ENCODE peak calls at places on chromosomes 4 and X, in seven cellular contexts. One of them, this sample, is unnamed.

GRCh38 chr4:127579821-127580220 is 52.9 kb upstream of the INTU start:
- DNase-seq in cardiac fibroblast: no peak
- DNase-seq in AG10803: no peak
- DNase-seq in astrocyte of the cerebellum: no peak
- DNase-seq in mucosa of descending colon: no peak
- DNase-seq in fibroblast of pulmonary artery: no peak
- DNase-seq in ascending aorta: no peak
- DNase-seq in this sample: no peak

GRCh38 chr4:186486172-186486571 is 69.2 kb downstream of the MTNR1A start:
- DNase-seq in cardiac fibroblast: peak
- DNase-seq in AG10803: peak
- DNase-seq in astrocyte of the cerebellum: peak
- DNase-seq in mucosa of descending colon: no peak
- DNase-seq in fibroblast of pulmonary artery: no peak
- DNase-seq in ascending aorta: no peak
- DNase-seq in this sample: no peak

GRCh38 chr4:115824630-115825029 is 711.2 kb upstream of the NDST4 start:
- DNase-seq in cardiac fibroblast: no peak
- DNase-seq in AG10803: no peak
- DNase-seq in astrocyte of the cerebellum: no peak
- DNase-seq in mucosa of descending colon: no peak
- DNase-seq in fibroblast of pulmonary artery: no peak
- DNase-seq in ascending aorta: no peak
- DNase-seq in this sample: no peak

GRCh38 chr4:7779194-7779768 is 160.4 kb downstream of the AFAP1 start:
- DNase-seq in cardiac fibroblast: peak
- DNase-seq in AG10803: peak
- DNase-seq in astrocyte of the cerebellum: no peak
- DNase-seq in mucosa of descending colon: no peak
- DNase-seq in fibroblast of pulmonary artery: no peak
- DNase-seq in ascending aorta: no peak
- DNase-seq in this sample: no peak

GRCh38 chr4:10160280-10160856 is 43.8 kb upstream of the WDR1 start:
- DNase-seq in cardiac fibroblast: peak
- DNase-seq in AG10803: peak
- DNase-seq in astrocyte of the cerebellum: no peak
- DNase-seq in mucosa of descending colon: no peak
- DNase-seq in fibroblast of pulmonary artery: peak
- DNase-seq in ascending aorta: no peak
- DNase-seq in this sample: no peak

GRCh38 chr4:73777612-73778011 is 37.2 kb downstream of the CXCL8 start:
- DNase-seq in cardiac fibroblast: peak
- DNase-seq in AG10803: peak
- DNase-seq in astrocyte of the cerebellum: no peak
- DNase-seq in mucosa of descending colon: no peak
- DNase-seq in fibroblast of pulmonary artery: peak
- DNase-seq in ascending aorta: no peak
- DNase-seq in this sample: no peak

GRCh38 chr4:23978031-23978430 is 88.2 kb upstream of the PPARGC1A start:
- DNase-seq in cardiac fibroblast: no peak
- DNase-seq in AG10803: no peak
- DNase-seq in astrocyte of the cerebellum: no peak
- DNase-seq in mucosa of descending colon: no peak
- DNase-seq in fibroblast of pulmonary artery: no peak
- DNase-seq in ascending aorta: no peak
- DNase-seq in this sample: no peak

GRCh38 chr4:2570551-2571222 is 34.2 kb downstream of the FAM193A start:
- DNase-seq in cardiac fibroblast: no peak
- DNase-seq in AG10803: no peak
- DNase-seq in astrocyte of the cerebellum: no peak
- DNase-seq in mucosa of descending colon: no peak
- DNase-seq in fibroblast of pulmonary artery: no peak
- DNase-seq in ascending aorta: no peak
- DNase-seq in this sample: no peak

GRCh38 chrX:45063319-45064095 is 137.2 kb downstream of the DIPK2B start:
- DNase-seq in cardiac fibroblast: no peak
- DNase-seq in AG10803: no peak
- DNase-seq in astrocyte of the cerebellum: peak
- DNase-seq in mucosa of descending colon: no peak
- DNase-seq in fibroblast of pulmonary artery: peak
- DNase-seq in ascending aorta: no peak
- DNase-seq in this sample: no peak

GRCh38 chrX:42536286-42536685 is 241.7 kb downstream of the PPP1R2C start:
- DNase-seq in cardiac fibroblast: no peak
- DNase-seq in AG10803: no peak
- DNase-seq in astrocyte of the cerebellum: no peak
- DNase-seq in mucosa of descending colon: no peak
- DNase-seq in fibroblast of pulmonary artery: no peak
- DNase-seq in ascending aorta: no peak
- DNase-seq in this sample: no peak

GRCh38 chrX:108453841-108454240 is 14.2 kb downstream of the COL4A5 start:
- DNase-seq in cardiac fibroblast: no peak
- DNase-seq in AG10803: no peak
- DNase-seq in astrocyte of the cerebellum: no peak
- DNase-seq in mucosa of descending colon: no peak
- DNase-seq in fibroblast of pulmonary artery: no peak
- DNase-seq in ascending aorta: no peak
- DNase-seq in this sample: no peak

GRCh38 chrX:125810856-125811255 is 355.2 kb downstream of the DCAF12L2 start:
- DNase-seq in cardiac fibroblast: no peak
- DNase-seq in AG10803: no peak
- DNase-seq in astrocyte of the cerebellum: no peak
- DNase-seq in mucosa of descending colon: no peak
- DNase-seq in fibroblast of pulmonary artery: no peak
- DNase-seq in ascending aorta: no peak
- DNase-seq in this sample: no peak

GRCh38 chr4:100633269-100633668 is 115.4 kb upstream of the EMCN start:
- DNase-seq in cardiac fibroblast: no peak
- DNase-seq in AG10803: no peak
- DNase-seq in astrocyte of the cerebellum: no peak
- DNase-seq in mucosa of descending colon: no peak
- DNase-seq in fibroblast of pulmonary artery: no peak
- DNase-seq in ascending aorta: no peak
- DNase-seq in this sample: no peak

GRCh38 chr4:25767877-25768475 is 94.8 kb downstream of the SEL1L3 start:
- DNase-seq in cardiac fibroblast: peak
- DNase-seq in AG10803: peak
- DNase-seq in astrocyte of the cerebellum: peak
- DNase-seq in mucosa of descending colon: no peak
- DNase-seq in fibroblast of pulmonary artery: peak
- DNase-seq in ascending aorta: no peak
- DNase-seq in this sample: no peak

GRCh38 chr4:172785623-172786022 is 383.0 kb upstream of the GALNT7 start:
- DNase-seq in cardiac fibroblast: no peak
- DNase-seq in AG10803: no peak
- DNase-seq in astrocyte of the cerebellum: no peak
- DNase-seq in mucosa of descending colon: no peak
- DNase-seq in fibroblast of pulmonary artery: no peak
- DNase-seq in ascending aorta: no peak
- DNase-seq in this sample: no peak

GRCh38 chr4:8046925-8047541 is 107.4 kb upstream of the AFAP1 start:
- DNase-seq in cardiac fibroblast: no peak
- DNase-seq in AG10803: no peak
- DNase-seq in astrocyte of the cerebellum: no peak
- DNase-seq in mucosa of descending colon: no peak
- DNase-seq in fibroblast of pulmonary artery: no peak
- DNase-seq in ascending aorta: no peak
- DNase-seq in this sample: no peak

GRCh38 chr4:26873391-26874026 is 12.9 kb downstream of the STIM2 start:
- DNase-seq in cardiac fibroblast: no peak
- DNase-seq in AG10803: no peak
- DNase-seq in astrocyte of the cerebellum: no peak
- DNase-seq in mucosa of descending colon: no peak
- DNase-seq in fibroblast of pulmonary artery: no peak
- DNase-seq in ascending aorta: peak
- DNase-seq in this sample: no peak

GRCh38 chr4:174394915-174395314 is 111.2 kb downstream of the CEP44 start:
- DNase-seq in cardiac fibroblast: no peak
- DNase-seq in AG10803: peak
- DNase-seq in astrocyte of the cerebellum: peak
- DNase-seq in mucosa of descending colon: no peak
- DNase-seq in fibroblast of pulmonary artery: peak
- DNase-seq in ascending aorta: no peak
- DNase-seq in this sample: no peak

GRCh38 chr4:15694431-15694830 is 8.4 kb upstream of the BST1 start:
- DNase-seq in cardiac fibroblast: no peak
- DNase-seq in AG10803: no peak
- DNase-seq in astrocyte of the cerebellum: peak
- DNase-seq in mucosa of descending colon: no peak
- DNase-seq in fibroblast of pulmonary artery: no peak
- DNase-seq in ascending aorta: no peak
- DNase-seq in this sample: no peak

GRCh38 chr4:15695764-15696163 is 7.1 kb upstream of the BST1 start:
- DNase-seq in cardiac fibroblast: no peak
- DNase-seq in AG10803: peak
- DNase-seq in astrocyte of the cerebellum: no peak
- DNase-seq in mucosa of descending colon: no peak
- DNase-seq in fibroblast of pulmonary artery: no peak
- DNase-seq in ascending aorta: no peak
- DNase-seq in this sample: no peak

GRCh38 chr4:15691346-15692140 is 9.9 kb downstream of the FAM200B start:
- DNase-seq in cardiac fibroblast: peak
- DNase-seq in AG10803: peak
- DNase-seq in astrocyte of the cerebellum: no peak
- DNase-seq in mucosa of descending colon: no peak
- DNase-seq in fibroblast of pulmonary artery: peak
- DNase-seq in ascending aorta: no peak
- DNase-seq in this sample: no peak

GRCh38 chr4:15696866-15697265 is 6.0 kb upstream of the BST1 start:
- DNase-seq in cardiac fibroblast: no peak
- DNase-seq in AG10803: no peak
- DNase-seq in astrocyte of the cerebellum: no peak
- DNase-seq in mucosa of descending colon: no peak
- DNase-seq in fibroblast of pulmonary artery: no peak
- DNase-seq in ascending aorta: no peak
- DNase-seq in this sample: no peak

GRCh38 chr4:15695240-15695699 is 7.6 kb upstream of the BST1 start:
- DNase-seq in cardiac fibroblast: peak
- DNase-seq in AG10803: peak
- DNase-seq in astrocyte of the cerebellum: peak
- DNase-seq in mucosa of descending colon: no peak
- DNase-seq in fibroblast of pulmonary artery: peak
- DNase-seq in ascending aorta: no peak
- DNase-seq in this sample: no peak
- TF ChIP-seq CTCF in cardiac fibroblast: no peak
- TF ChIP-seq CTCF in AG10803: peak
- TF ChIP-seq CTCF in astrocyte of the cerebellum: no peak
- TF ChIP-seq CTCF in mucosa of descending colon: no peak
- TF ChIP-seq CTCF in fibroblast of pulmonary artery: no peak
- TF ChIP-seq CTCF in ascending aorta: no peak
- TF ChIP-seq CTCF in this sample: no peak

GRCh38 chrX:37926700-37927099 is 79.3 kb upstream of the DYNLT3 start:
- DNase-seq in cardiac fibroblast: peak
- DNase-seq in AG10803: peak
- DNase-seq in astrocyte of the cerebellum: peak
- DNase-seq in mucosa of descending colon: no peak
- DNase-seq in fibroblast of pulmonary artery: peak
- DNase-seq in ascending aorta: no peak
- DNase-seq in this sample: no peak
- TF ChIP-seq CTCF in cardiac fibroblast: peak
- TF ChIP-seq CTCF in AG10803: peak
- TF ChIP-seq CTCF in astrocyte of the cerebellum: no peak
- TF ChIP-seq CTCF in mucosa of descending colon: no peak
- TF ChIP-seq CTCF in fibroblast of pulmonary artery: peak
- TF ChIP-seq CTCF in ascending aorta: peak
- TF ChIP-seq CTCF in this sample: no peak

DNA sequence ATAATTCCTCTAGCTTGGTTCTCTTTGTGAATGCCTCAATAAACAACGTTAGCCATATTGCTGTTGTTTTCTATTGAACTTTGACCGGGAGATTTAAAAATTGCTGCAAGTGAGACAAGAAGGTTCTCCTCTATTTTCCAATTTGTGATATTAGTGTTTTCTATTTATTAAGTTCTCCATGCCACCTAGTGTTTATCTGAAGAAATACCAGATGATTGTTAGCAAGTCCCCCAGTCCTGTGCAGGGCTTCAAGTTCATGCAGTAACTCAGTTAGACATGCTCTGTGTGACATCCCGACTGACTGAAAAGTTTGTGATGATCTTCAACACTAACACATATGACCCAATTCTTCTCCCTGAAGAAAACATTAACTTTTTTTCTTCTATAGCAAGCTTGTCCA is 31.5 kb upstream of the TFDP3 start:
- DNase-seq in cardiac fibroblast: peak
- DNase-seq in AG10803: peak
- DNase-seq in astrocyte of the cerebellum: no peak
- DNase-seq in mucosa of descending colon: no peak
- DNase-seq in fibroblast of pulmonary artery: peak
- DNase-seq in ascending aorta: no peak
- DNase-seq in this sample: no peak
- TF ChIP-seq CTCF in cardiac fibroblast: no peak
- TF ChIP-seq CTCF in AG10803: no peak
- TF ChIP-seq CTCF in astrocyte of the cerebellum: peak
- TF ChIP-seq CTCF in mucosa of descending colon: no peak
- TF ChIP-seq CTCF in fibroblast of pulmonary artery: no peak
- TF ChIP-seq CTCF in ascending aorta: no peak
- TF ChIP-seq CTCF in this sample: no peak

GRCh38 chr4:129167640-129168260 is 71.8 kb downstream of the C4orf33 start:
- DNase-seq in cardiac fibroblast: no peak
- DNase-seq in AG10803: no peak
- DNase-seq in astrocyte of the cerebellum: no peak
- DNase-seq in mucosa of descending colon: no peak
- DNase-seq in fibroblast of pulmonary artery: no peak
- DNase-seq in ascending aorta: no peak
- DNase-seq in this sample: no peak
- TF ChIP-seq CTCF in cardiac fibroblast: no peak
- TF ChIP-seq CTCF in AG10803: no peak
- TF ChIP-seq CTCF in astrocyte of the cerebellum: no peak
- TF ChIP-seq CTCF in mucosa of descending colon: no peak
- TF ChIP-seq CTCF in fibroblast of pulmonary artery: no peak
- TF ChIP-seq CTCF in ascending aorta: no peak
- TF ChIP-seq CTCF in this sample: no peak

DNA sequence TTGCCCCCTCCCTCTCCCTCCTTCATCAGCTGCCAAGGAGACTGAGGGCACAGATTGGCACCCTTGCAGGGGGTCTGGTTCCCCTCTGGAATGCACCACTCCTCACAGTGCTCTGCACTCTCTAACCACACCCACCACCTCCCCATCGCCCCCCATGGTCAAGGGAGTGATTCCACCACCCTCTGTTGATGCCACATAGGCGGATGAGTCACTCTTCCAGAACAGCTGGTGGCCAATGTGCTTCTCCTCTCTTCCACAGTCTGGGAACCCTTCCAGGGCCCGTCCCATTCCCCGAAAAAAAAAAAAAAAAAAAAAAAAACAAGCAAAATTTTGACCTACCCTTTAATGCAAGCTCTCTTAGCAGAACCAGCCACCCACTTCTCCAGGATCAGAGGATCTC is 341.3 kb upstream of the KLF3 start:
- DNase-seq in cardiac fibroblast: peak
- DNase-seq in AG10803: peak
- DNase-seq in astrocyte of the cerebellum: peak
- DNase-seq in mucosa of descending colon: no peak
- DNase-seq in fibroblast of pulmonary artery: peak
- DNase-seq in ascending aorta: no peak
- DNase-seq in this sample: no peak
- TF ChIP-seq CTCF in cardiac fibroblast: no peak
- TF ChIP-seq CTCF in AG10803: peak
- TF ChIP-seq CTCF in astrocyte of the cerebellum: no peak
- TF ChIP-seq CTCF in mucosa of descending colon: no peak
- TF ChIP-seq CTCF in fibroblast of pulmonary artery: no peak
- TF ChIP-seq CTCF in ascending aorta: no peak
- TF ChIP-seq CTCF in this sample: no peak

GRCh38 chr4:158065176-158065575 is 107.6 kb downstream of the GASK1B start:
- DNase-seq in cardiac fibroblast: no peak
- DNase-seq in AG10803: no peak
- DNase-seq in astrocyte of the cerebellum: no peak
- DNase-seq in mucosa of descending colon: no peak
- DNase-seq in fibroblast of pulmonary artery: no peak
- DNase-seq in ascending aorta: no peak
- DNase-seq in this sample: no peak
- TF ChIP-seq CTCF in cardiac fibroblast: peak
- TF ChIP-seq CTCF in AG10803: no peak
- TF ChIP-seq CTCF in astrocyte of the cerebellum: no peak
- TF ChIP-seq CTCF in mucosa of descending colon: no peak
- TF ChIP-seq CTCF in fibroblast of pulmonary artery: peak
- TF ChIP-seq CTCF in ascending aorta: no peak
- TF ChIP-seq CTCF in this sample: no peak